ENCODE peak calls at places on chromosome 1, in nine cellular contexts. D is heart left ventricle; J is SK-N-SH; O is CD8-positive, alpha-beta T cell; S is transverse colon; I is BE2C; V is breast epithelium; C is cardiac muscle cell; W is ovary. M is an unnamed sample.

GRCh38 chr1:179883040-179883501 is 986 bp downstream of the TOR1AIP1 start:
- DNase-seq in V (no peak), O (no peak), I (peak; percentile 82), D (no peak), C (no peak), W (no peak), S (peak; percentile 39), J (peak; percentile 80), M (peak; percentile 79)

GRCh38 chr1:212950243-212951057 is at the start of gene VASH2:
- DNase-seq in C (peak; percentile 94), W (peak; percentile 64), J (peak; percentile 97), V (peak; percentile 76), I (peak; percentile 94), O (peak; percentile 32), S (peak; percentile 75), D (peak; percentile 83), M (peak; percentile 98)

GRCh38 chr1:234476172-234476571 is 2.8 kb downstream of the TARBP1 start:
- DNase-seq in C (no peak), I (no peak), J (no peak), S (no peak), W (no peak), O (no peak), D (no peak), V (no peak), M (no peak)

GRCh38 chr1:174740248-174740990 is 259.3 kb upstream of the CACYBP start:
- DNase-seq in C (no peak), D (no peak), I (no peak), O (no peak), V (no peak), J (no peak), S (no peak), W (no peak), M (no peak)

GRCh38 chr1:229848762-229849677 is 218.0 kb upstream of the GALNT2 start:
- DNase-seq in W (no peak), O (no peak), D (no peak), J (peak; percentile 48), I (peak; percentile 35), C (peak; percentile 54), S (no peak), V (no peak), M (peak; percentile 67)

GRCh38 chr1:199168895-199169294 is 530.1 kb downstream of the PTPRC start:
- DNase-seq in I (no peak), O (no peak), C (no peak), V (no peak), D (no peak), W (no peak), S (no peak), J (no peak), M (no peak)

GRCh38 chr1:2279882-2280281 is 51.8 kb downstream of the SKI start:
- DNase-seq in C (no peak), I (no peak), D (no peak), W (no peak), O (no peak), S (no peak), V (no peak), J (no peak), M (no peak)

GRCh38 chr1:226083303-226084101 is 21.0 kb downstream of the H3-3A start:
- DNase-seq in I (peak; percentile 96), J (peak; percentile 98), D (peak; percentile 91), V (peak; percentile 86), S (peak; percentile 95), C (peak; percentile 91), O (peak; percentile 94), W (peak; percentile 92), M (peak; percentile 99)

GRCh38 chr1:54174106-54174505 is 21.3 kb upstream of the CDCP2 start:
- DNase-seq in S (no peak), J (no peak), O (no peak), D (no peak), I (no peak), V (no peak), W (no peak), C (no peak), M (no peak)
- H3K4me3 ChIP-seq in S (no peak overlapping the region), J (no peak overlapping the region), O (no peak overlapping the region), D (no peak overlapping the region), I (no peak overlapping the region), V (no peak overlapping the region), W (no peak overlapping the region), C (no peak overlapping the region), M (no peak overlapping the region)

GRCh38 chr1:243850368-243851128 is 505 bp upstream of the AKT3 start:
- DNase-seq in I (peak; percentile 89), V (peak; percentile 75), C (peak; percentile 87), W (peak; percentile 90), D (peak; percentile 82), S (peak; percentile 81), J (peak; percentile 91), O (peak; percentile 82), M (peak; percentile 90)

GRCh38 chr1:243846761-243847160 is 3.3 kb downstream of the AKT3 start:
- DNase-seq in I (no peak), J (no peak), C (no peak), D (no peak), S (no peak), V (no peak), O (no peak), W (no peak), M (no peak)

GRCh38 chr1:243849089-243850012 is 692 bp downstream of the AKT3 start:
- DNase-seq in O (peak; percentile 62), J (peak; percentile 79), I (peak; percentile 77), V (peak; percentile 53), S (peak; percentile 50), W (peak; percentile 73), D (peak; percentile 61), C (peak; percentile 60), M (peak; percentile 81)

GRCh38 chr1:243850013-243850367 is at the start of gene AKT3:
- DNase-seq in I (peak; percentile 88), D (no peak), J (peak; percentile 83), C (peak; percentile 88), S (no peak), O (no peak), V (no peak), W (no peak), M (peak; percentile 85)

DNA sequence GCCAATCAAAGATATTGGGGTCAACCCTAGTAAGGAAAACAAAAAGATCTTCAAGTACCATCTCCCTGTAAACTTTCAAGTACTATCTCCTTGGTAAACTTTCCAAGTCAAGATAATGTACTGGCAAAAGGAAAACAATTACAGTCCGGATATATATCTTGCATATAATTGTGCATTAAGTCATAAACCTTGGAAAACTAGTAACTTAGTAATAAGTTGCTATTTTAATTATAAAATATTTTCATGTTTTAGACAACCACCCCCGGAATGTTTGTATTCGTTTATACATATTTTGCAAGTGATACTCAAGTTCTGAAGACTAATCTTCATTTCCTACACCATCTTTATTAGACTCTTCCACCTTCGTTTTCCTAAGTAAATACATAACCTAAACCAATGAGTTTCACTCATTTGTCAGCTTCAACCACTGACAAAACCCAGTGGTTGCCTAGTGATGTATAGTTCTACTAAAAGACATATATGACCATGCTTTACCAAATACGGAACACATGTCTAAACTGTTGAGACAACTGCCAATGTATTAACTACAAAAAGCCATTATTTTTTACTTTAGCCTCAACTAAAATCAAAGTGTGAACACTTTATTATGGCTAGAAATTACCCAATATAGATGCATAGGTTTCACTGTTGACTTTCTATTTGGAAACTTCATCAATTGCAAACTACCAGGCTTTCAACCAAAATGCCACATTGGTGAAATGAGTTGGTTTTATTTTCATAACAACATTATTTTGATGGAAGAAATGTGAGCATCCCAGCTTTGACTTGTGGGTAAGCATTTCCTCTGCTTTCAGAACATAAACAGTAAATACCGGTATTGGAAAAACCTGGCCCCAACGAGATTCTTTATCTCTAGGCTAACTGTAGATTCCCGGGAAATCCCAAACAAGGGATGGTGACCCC is 1.6 kb downstream of the AKT3 start:
- DNase-seq in V (no peak), J (no peak), O (no peak), W (no peak), S (no peak), C (no peak), I (no peak), D (no peak), M (no peak)
- H3K4me3 ChIP-seq in V (peak overlapping the region; percentile 88), J (peak overlapping the region; percentile 67), O (peak overlapping the region; percentile 58), W (peak overlapping the region; percentile 62), S (peak overlapping the region; percentile 71), C (peak overlapping the region; percentile 97), I (peak overlapping the region; percentile 83), D (peak overlapping the region; percentile 83), M (peak overlapping the region; percentile 73)

GRCh38 chr1:13513885-13514546 is at the start of gene LRRC38:
- DNase-seq in C (peak; percentile 23), V (no peak), I (no peak), J (no peak), W (no peak), S (peak; percentile 10), O (no peak), D (peak; percentile 40), M (peak; percentile 80)

GRCh38 chr1:13513063-13513884 is 529 bp downstream of the LRRC38 start:
- DNase-seq in W (no peak), S (no peak), C (peak; percentile 19), J (no peak), O (no peak), V (no peak), D (no peak), I (no peak), M (peak; percentile 77)

GRCh38 chr1:13510499-13510898 is 3.3 kb downstream of the LRRC38 start:
- DNase-seq in I (no peak), J (no peak), O (no peak), S (no peak), D (no peak), W (no peak), C (no peak), V (no peak), M (no peak)

GRCh38 chr1:13516606-13517005 is 2.8 kb upstream of the LRRC38 start:
- DNase-seq in C (no peak), W (no peak), J (no peak), V (no peak), D (no peak), O (no peak), S (no peak), I (no peak), M (no peak)

GRCh38 chr1:13512472-13512871 is 1.3 kb downstream of the LRRC38 start:
- DNase-seq in D (no peak), J (no peak), V (no peak), O (no peak), I (no peak), W (no peak), C (no peak), S (no peak), M (peak; percentile 51)
- H3K4me3 ChIP-seq in D (no peak overlapping the region), J (no peak overlapping the region), V (no peak overlapping the region), O (no peak overlapping the region), I (no peak overlapping the region), W (no peak overlapping the region), C (no peak overlapping the region), S (no peak overlapping the region), M (peak overlapping the region; percentile 53)

DNA sequence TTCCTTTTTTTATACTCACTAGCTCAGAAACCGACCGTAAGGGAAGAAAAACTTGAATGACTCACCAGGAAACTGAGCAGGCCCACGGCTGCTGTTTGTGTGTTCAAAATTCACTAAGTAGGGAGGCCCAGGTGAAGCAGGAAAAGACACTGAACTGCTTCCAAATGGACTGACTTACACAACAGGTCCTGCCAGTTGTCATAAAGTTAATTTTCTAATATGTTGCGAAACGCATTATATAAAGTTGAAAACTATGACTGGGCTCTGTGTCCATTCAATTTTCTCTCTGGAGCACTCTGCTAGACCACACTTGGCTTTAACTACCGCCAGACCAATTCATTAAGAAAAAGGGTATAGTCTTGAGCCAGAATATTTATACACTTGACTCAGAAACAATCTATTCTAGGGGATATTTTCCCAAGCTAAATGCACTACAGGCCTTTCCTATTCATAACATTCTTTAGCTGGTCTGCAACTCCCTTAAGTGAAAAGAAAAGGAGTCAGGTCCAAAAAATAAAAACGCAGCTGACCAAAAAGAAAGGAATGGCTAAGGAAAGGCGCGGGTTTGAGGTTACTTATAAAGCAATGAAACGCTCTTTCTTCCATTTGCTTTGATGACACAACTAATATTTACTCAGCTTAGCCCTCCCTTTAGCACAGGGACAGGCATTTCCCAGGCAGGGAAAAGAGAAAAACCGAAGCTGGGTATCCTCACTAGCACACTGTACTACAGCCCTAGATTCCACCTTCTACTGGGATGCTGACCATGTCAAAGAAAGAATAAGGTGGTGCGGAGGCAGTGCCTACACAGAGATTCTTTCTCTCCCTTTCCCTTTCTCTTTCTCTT is 306.3 kb upstream of the ESRRG start:
- DNase-seq in I (no peak), W (no peak), C (no peak), D (no peak), S (peak; percentile 37), V (peak; percentile 86), O (no peak), J (no peak), M (no peak)
- H3K4me3 ChIP-seq in I (no peak overlapping the region), W (no peak overlapping the region), C (no peak overlapping the region), D (no peak overlapping the region), S (no peak overlapping the region), V (peak overlapping the region; percentile 22), O (no peak overlapping the region), J (no peak overlapping the region), M (no peak overlapping the region)